ENCODE peak calls at places on chromosomes 3 and 15, in eight cellular contexts. One of them, this sample, is unnamed.

GRCh38 chr3:36928220-36928619 is 16.6 kb downstream of the TRANK1 start:
- DNase-seq in tibial nerve: no peak
- DNase-seq in colonic mucosa: no peak
- DNase-seq in foreskin keratinocyte: no peak
- DNase-seq in suprapubic skin: no peak
- DNase-seq in pancreas: no peak
- DNase-seq in CD4-positive, alpha-beta T cell: no peak
- DNase-seq in CD8-positive, alpha-beta memory T cell: no peak
- DNase-seq in this sample: no peak

GRCh38 chr3:157493627-157494550 is 9.3 kb downstream of the VEPH1 start:
- DNase-seq in CD4-positive, alpha-beta T cell: no peak
- DNase-seq in foreskin keratinocyte: no peak
- DNase-seq in suprapubic skin: no peak
- DNase-seq in tibial nerve: no peak
- DNase-seq in CD8-positive, alpha-beta memory T cell: no peak
- DNase-seq in pancreas: no peak
- DNase-seq in colonic mucosa: no peak
- DNase-seq in this sample: no peak

GRCh38 chr15:49847436-49847835 is 226.6 kb downstream of the DTWD1 start:
- DNase-seq in tibial nerve: no peak
- DNase-seq in foreskin keratinocyte: no peak
- DNase-seq in pancreas: no peak
- DNase-seq in CD4-positive, alpha-beta T cell: no peak
- DNase-seq in CD8-positive, alpha-beta memory T cell: no peak
- DNase-seq in suprapubic skin: no peak
- DNase-seq in colonic mucosa: no peak
- DNase-seq in this sample: no peak

GRCh38 chr3:99683465-99683864 is 45.1 kb downstream of the COL8A1 start:
- DNase-seq in CD4-positive, alpha-beta T cell: no peak
- DNase-seq in tibial nerve: no peak
- DNase-seq in colonic mucosa: no peak
- DNase-seq in suprapubic skin: no peak
- DNase-seq in foreskin keratinocyte: no peak
- DNase-seq in pancreas: no peak
- DNase-seq in CD8-positive, alpha-beta memory T cell: no peak
- DNase-seq in this sample: no peak

GRCh38 chr15:79412010-79412409 is 20.1 kb upstream of the MINAR1 start:
- DNase-seq in foreskin keratinocyte: no peak
- DNase-seq in pancreas: no peak
- DNase-seq in colonic mucosa: no peak
- DNase-seq in suprapubic skin: no peak
- DNase-seq in tibial nerve: no peak
- DNase-seq in CD4-positive, alpha-beta T cell: no peak
- DNase-seq in CD8-positive, alpha-beta memory T cell: no peak
- DNase-seq in this sample: no peak

GRCh38 chr3:139547666-139548065 is 8.1 kb upstream of the RBP1 start:
- DNase-seq in tibial nerve: no peak
- DNase-seq in colonic mucosa: no peak
- DNase-seq in foreskin keratinocyte: no peak
- DNase-seq in CD4-positive, alpha-beta T cell: no peak
- DNase-seq in pancreas: peak; percentile 22
- DNase-seq in CD8-positive, alpha-beta memory T cell: no peak
- DNase-seq in suprapubic skin: no peak
- DNase-seq in this sample: no peak

GRCh38 chr3:152328841-152329240 is 60.1 kb downstream of the MBNL1 start:
- DNase-seq in CD4-positive, alpha-beta T cell: no peak
- DNase-seq in suprapubic skin: no peak
- DNase-seq in pancreas: no peak
- DNase-seq in foreskin keratinocyte: peak; percentile 53
- DNase-seq in CD8-positive, alpha-beta memory T cell: no peak
- DNase-seq in colonic mucosa: no peak
- DNase-seq in tibial nerve: no peak
- DNase-seq in this sample: no peak

GRCh38 chr3:126936853-126937395 is 46.0 kb upstream of the PLXNA1 start:
- DNase-seq in CD4-positive, alpha-beta T cell: no peak
- DNase-seq in CD8-positive, alpha-beta memory T cell: no peak
- DNase-seq in pancreas: no peak
- DNase-seq in suprapubic skin: no peak
- DNase-seq in colonic mucosa: no peak
- DNase-seq in tibial nerve: no peak
- DNase-seq in foreskin keratinocyte: no peak
- DNase-seq in this sample: no peak

GRCh38 chr3:142226474-142226873 is 1.1 kb upstream of the GK5 start:
- DNase-seq in CD4-positive, alpha-beta T cell: no peak
- DNase-seq in foreskin keratinocyte: no peak
- DNase-seq in colonic mucosa: no peak
- DNase-seq in CD8-positive, alpha-beta memory T cell: no peak
- DNase-seq in suprapubic skin: no peak
- DNase-seq in pancreas: no peak
- DNase-seq in tibial nerve: no peak
- DNase-seq in this sample: no peak

GRCh38 chr3:52046186-52046913 is 10.0 kb downstream of the DUSP7 start:
- DNase-seq in suprapubic skin: no peak
- DNase-seq in CD8-positive, alpha-beta memory T cell: no peak
- DNase-seq in colonic mucosa: no peak
- DNase-seq in foreskin keratinocyte: peak; percentile 100
- DNase-seq in CD4-positive, alpha-beta T cell: no peak
- DNase-seq in pancreas: no peak
- DNase-seq in tibial nerve: no peak
- DNase-seq in this sample: peak; percentile 58

GRCh38 chr15:101026686-101027272 is 107.6 kb downstream of the LRRK1 start:
- DNase-seq in colonic mucosa: peak; percentile 13
- DNase-seq in tibial nerve: no peak
- DNase-seq in CD4-positive, alpha-beta T cell: no peak
- DNase-seq in CD8-positive, alpha-beta memory T cell: no peak
- DNase-seq in pancreas: no peak
- DNase-seq in foreskin keratinocyte: no peak
- DNase-seq in suprapubic skin: no peak
- DNase-seq in this sample: peak; percentile 14

GRCh38 chr15:101027273-101027901 is 108.2 kb downstream of the LRRK1 start:
- DNase-seq in CD4-positive, alpha-beta T cell: no peak
- DNase-seq in suprapubic skin: peak; percentile 67
- DNase-seq in tibial nerve: no peak
- DNase-seq in CD8-positive, alpha-beta memory T cell: no peak
- DNase-seq in colonic mucosa: peak; percentile 14
- DNase-seq in foreskin keratinocyte: no peak
- DNase-seq in pancreas: no peak
- DNase-seq in this sample: peak; percentile 27

GRCh38 chr15:101028772-101029438 is 109.7 kb downstream of the LRRK1 start:
- DNase-seq in suprapubic skin: peak; percentile 58
- DNase-seq in tibial nerve: no peak
- DNase-seq in CD4-positive, alpha-beta T cell: no peak
- DNase-seq in pancreas: peak; percentile 4
- DNase-seq in foreskin keratinocyte: no peak
- DNase-seq in CD8-positive, alpha-beta memory T cell: no peak
- DNase-seq in colonic mucosa: peak; percentile 7
- DNase-seq in this sample: peak; percentile 21

GRCh38 chr15:101027920-101028319 is 108.8 kb downstream of the LRRK1 start:
- DNase-seq in pancreas: peak; percentile 2
- DNase-seq in suprapubic skin: no peak
- DNase-seq in tibial nerve: no peak
- DNase-seq in CD4-positive, alpha-beta T cell: no peak
- DNase-seq in foreskin keratinocyte: no peak
- DNase-seq in colonic mucosa: no peak
- DNase-seq in CD8-positive, alpha-beta memory T cell: no peak
- DNase-seq in this sample: peak; percentile 9

DNA sequence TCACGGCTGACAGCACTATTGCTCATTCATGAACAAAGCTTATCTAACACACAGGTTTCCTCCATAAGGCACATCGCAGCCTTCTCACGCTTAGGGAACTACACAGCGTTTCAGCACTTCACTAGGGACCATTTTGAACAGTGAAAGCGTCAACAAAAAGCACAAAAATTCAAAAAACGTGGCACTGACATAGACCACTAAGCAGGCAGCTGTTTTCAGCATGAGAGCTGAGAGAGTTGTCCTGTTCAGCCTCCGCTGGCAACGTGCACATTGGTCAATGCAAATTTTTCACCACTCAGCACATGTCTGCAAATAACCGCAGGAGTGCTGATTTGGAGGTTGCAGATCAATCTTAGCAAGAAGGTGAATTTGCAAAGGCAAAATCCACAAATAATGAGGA is 109.2 kb downstream of the LRRK1 start:
- DNase-seq in CD8-positive, alpha-beta memory T cell: no peak
- DNase-seq in tibial nerve: no peak
- DNase-seq in CD4-positive, alpha-beta T cell: no peak
- DNase-seq in suprapubic skin: peak; percentile 16
- DNase-seq in foreskin keratinocyte: no peak
- DNase-seq in pancreas: no peak
- DNase-seq in colonic mucosa: peak; percentile 5
- DNase-seq in this sample: peak; percentile 22
- H3K27ac ChIP-seq in CD8-positive, alpha-beta memory T cell: no peak overlapping the region
- H3K27ac ChIP-seq in tibial nerve: no peak overlapping the region
- H3K27ac ChIP-seq in CD4-positive, alpha-beta T cell: no peak overlapping the region
- H3K27ac ChIP-seq in suprapubic skin: no peak overlapping the region
- H3K27ac ChIP-seq in foreskin keratinocyte: no peak overlapping the region
- H3K27ac ChIP-seq in pancreas: no peak overlapping the region
- H3K27ac ChIP-seq in colonic mucosa: no peak overlapping the region
- H3K27ac ChIP-seq in this sample: no peak overlapping the region

GRCh38 chr15:58200739-58201138 is 62.6 kb downstream of the AQP9 start:
- DNase-seq in suprapubic skin: no peak
- DNase-seq in CD4-positive, alpha-beta T cell: no peak
- DNase-seq in foreskin keratinocyte: no peak
- DNase-seq in pancreas: no peak
- DNase-seq in tibial nerve: no peak
- DNase-seq in CD8-positive, alpha-beta memory T cell: no peak
- DNase-seq in colonic mucosa: no peak
- DNase-seq in this sample: no peak
- H3K27ac ChIP-seq in suprapubic skin: no peak overlapping the region
- H3K27ac ChIP-seq in CD4-positive, alpha-beta T cell: no peak overlapping the region
- H3K27ac ChIP-seq in foreskin keratinocyte: no peak overlapping the region
- H3K27ac ChIP-seq in pancreas: no peak overlapping the region
- H3K27ac ChIP-seq in tibial nerve: no peak overlapping the region
- H3K27ac ChIP-seq in CD8-positive, alpha-beta memory T cell: no peak overlapping the region
- H3K27ac ChIP-seq in colonic mucosa: no peak overlapping the region
- H3K27ac ChIP-seq in this sample: no peak overlapping the region

GRCh38 chr15:77540346-77541060 is 92.2 kb downstream of the LINGO1 start:
- DNase-seq in CD4-positive, alpha-beta T cell: no peak
- DNase-seq in foreskin keratinocyte: no peak
- DNase-seq in suprapubic skin: no peak
- DNase-seq in tibial nerve: no peak
- DNase-seq in pancreas: no peak
- DNase-seq in CD8-positive, alpha-beta memory T cell: no peak
- DNase-seq in colonic mucosa: no peak
- DNase-seq in this sample: no peak

GRCh38 chr15:77543159-77543882 is 89.4 kb downstream of the LINGO1 start:
- DNase-seq in suprapubic skin: peak; percentile 92
- DNase-seq in pancreas: peak; percentile 91
- DNase-seq in tibial nerve: peak; percentile 71
- DNase-seq in CD4-positive, alpha-beta T cell: peak; percentile 54
- DNase-seq in foreskin keratinocyte: peak; percentile 44
- DNase-seq in colonic mucosa: peak; percentile 86
- DNase-seq in CD8-positive, alpha-beta memory T cell: peak; percentile 63
- DNase-seq in this sample: peak; percentile 82

GRCh38 chr15:77544162-77544561 is 88.5 kb downstream of the LINGO1 start:
- DNase-seq in CD8-positive, alpha-beta memory T cell: no peak
- DNase-seq in pancreas: no peak
- DNase-seq in CD4-positive, alpha-beta T cell: no peak
- DNase-seq in colonic mucosa: no peak
- DNase-seq in tibial nerve: no peak
- DNase-seq in foreskin keratinocyte: no peak
- DNase-seq in suprapubic skin: no peak
- DNase-seq in this sample: no peak

GRCh38 chr15:77541421-77542181 is 91.1 kb downstream of the LINGO1 start:
- DNase-seq in colonic mucosa: no peak
- DNase-seq in CD8-positive, alpha-beta memory T cell: no peak
- DNase-seq in CD4-positive, alpha-beta T cell: no peak
- DNase-seq in tibial nerve: peak; percentile 32
- DNase-seq in suprapubic skin: no peak
- DNase-seq in pancreas: no peak
- DNase-seq in foreskin keratinocyte: no peak
- DNase-seq in this sample: peak; percentile 36

GRCh38 chr15:77542491-77543001 is 90.2 kb downstream of the LINGO1 start:
- DNase-seq in CD4-positive, alpha-beta T cell: no peak
- DNase-seq in suprapubic skin: no peak
- DNase-seq in tibial nerve: no peak
- DNase-seq in pancreas: no peak
- DNase-seq in CD8-positive, alpha-beta memory T cell: no peak
- DNase-seq in foreskin keratinocyte: peak; percentile 7
- DNase-seq in colonic mucosa: no peak
- DNase-seq in this sample: no peak
- H3K27ac ChIP-seq in CD4-positive, alpha-beta T cell: no peak overlapping the region
- H3K27ac ChIP-seq in suprapubic skin: no peak overlapping the region
- H3K27ac ChIP-seq in tibial nerve: peak overlapping the region; percentile 69
- H3K27ac ChIP-seq in pancreas: no peak overlapping the region
- H3K27ac ChIP-seq in CD8-positive, alpha-beta memory T cell: no peak overlapping the region
- H3K27ac ChIP-seq in foreskin keratinocyte: peak overlapping the region; percentile 61
- H3K27ac ChIP-seq in colonic mucosa: no peak overlapping the region
- H3K27ac ChIP-seq in this sample: no peak overlapping the region

GRCh38 chr15:82196353-82196752 is 66.2 kb downstream of the EFL1 start:
- DNase-seq in suprapubic skin: no peak
- DNase-seq in pancreas: no peak
- DNase-seq in foreskin keratinocyte: no peak
- DNase-seq in CD4-positive, alpha-beta T cell: no peak
- DNase-seq in CD8-positive, alpha-beta memory T cell: no peak
- DNase-seq in tibial nerve: no peak
- DNase-seq in colonic mucosa: no peak
- DNase-seq in this sample: no peak
- H3K27ac ChIP-seq in suprapubic skin: no peak overlapping the region
- H3K27ac ChIP-seq in pancreas: no peak overlapping the region
- H3K27ac ChIP-seq in foreskin keratinocyte: no peak overlapping the region
- H3K27ac ChIP-seq in CD4-positive, alpha-beta T cell: no peak overlapping the region
- H3K27ac ChIP-seq in CD8-positive, alpha-beta memory T cell: no peak overlapping the region
- H3K27ac ChIP-seq in tibial nerve: no peak overlapping the region
- H3K27ac ChIP-seq in colonic mucosa: no peak overlapping the region
- H3K27ac ChIP-seq in this sample: peak overlapping the region; percentile 85

GRCh38 chr15:67979281-67979680 is 74.8 kb upstream of the PIAS1 start:
- DNase-seq in tibial nerve: no peak
- DNase-seq in suprapubic skin: no peak
- DNase-seq in CD8-positive, alpha-beta memory T cell: no peak
- DNase-seq in CD4-positive, alpha-beta T cell: no peak
- DNase-seq in foreskin keratinocyte: no peak
- DNase-seq in colonic mucosa: no peak
- DNase-seq in pancreas: no peak
- DNase-seq in this sample: no peak
- H3K27ac ChIP-seq in tibial nerve: no peak overlapping the region
- H3K27ac ChIP-seq in suprapubic skin: no peak overlapping the region
- H3K27ac ChIP-seq in CD8-positive, alpha-beta memory T cell: no peak overlapping the region
- H3K27ac ChIP-seq in CD4-positive, alpha-beta T cell: no peak overlapping the region
- H3K27ac ChIP-seq in foreskin keratinocyte: no peak overlapping the region
- H3K27ac ChIP-seq in colonic mucosa: no peak overlapping the region
- H3K27ac ChIP-seq in pancreas: no peak overlapping the region
- H3K27ac ChIP-seq in this sample: no peak overlapping the region

GRCh38 chr3:101897013-101897412 is 47.7 kb downstream of the NFKBIZ start:
- DNase-seq in colonic mucosa: no peak
- DNase-seq in pancreas: no peak
- DNase-seq in foreskin keratinocyte: no peak
- DNase-seq in suprapubic skin: no peak
- DNase-seq in tibial nerve: no peak
- DNase-seq in CD4-positive, alpha-beta T cell: no peak
- DNase-seq in CD8-positive, alpha-beta memory T cell: no peak
- DNase-seq in this sample: no peak
- H3K27ac ChIP-seq in colonic mucosa: no peak overlapping the region
- H3K27ac ChIP-seq in pancreas: no peak overlapping the region
- H3K27ac ChIP-seq in foreskin keratinocyte: no peak overlapping the region
- H3K27ac ChIP-seq in suprapubic skin: no peak overlapping the region
- H3K27ac ChIP-seq in tibial nerve: no peak overlapping the region
- H3K27ac ChIP-seq in CD4-positive, alpha-beta T cell: no peak overlapping the region
- H3K27ac ChIP-seq in CD8-positive, alpha-beta memory T cell: no peak overlapping the region
- H3K27ac ChIP-seq in this sample: no peak overlapping the region

This sample was measured in lung.